ENCODE peak calls at places on chromosomes 13 and 19, in nine cellular contexts. R is left ventricle myocardium superior; N is mammary epithelial cell; S is GM13976; B is central memory CD4-positive, alpha-beta T cell; W is ascending aorta; O is activated naive CD4-positive, alpha-beta T cell; P is stimulated activated CD4-positive, alpha-beta T cell treated with anti-CD3 and anti-CD28 coated beads, Interleukin-1b, Interleukin-23, amount 100 ng/mL, for 1 hour; U is NCI-H146. D is an unnamed sample.
A peak's percentile ranks its signal among the peaks of the same experiment; 100 is the strongest.

GRCh38 chr19:47821460-47822020 is at the start of gene CRX:
- DNase-seq in N (no peak), O (no peak), B (no peak), P (no peak), S (no peak), U (no peak), W (no peak), R (no peak), D (no peak)

GRCh38 chr13:30142502-30143211 is 164.7 kb downstream of the KATNAL1 start:
- DNase-seq in N (peak; percentile 95), R (no peak), P (no peak), U (peak; percentile 17), O (no peak), S (no peak), W (no peak), B (no peak), D (no peak)

GRCh38 chr19:11737964-11738745 is 591 bp downstream of the ZNF823 start:
- DNase-seq in P (peak; percentile 4), N (peak; percentile 42), R (peak; percentile 62), S (peak; percentile 64), B (peak; percentile 23), U (peak; percentile 60), W (no peak), O (no peak), D (peak; percentile 58)

GRCh38 chr19:33796164-33797100 is at the start of gene KCTD15:
- DNase-seq in N (peak; percentile 60), U (peak; percentile 24), S (no peak), W (no peak), P (no peak), R (peak; percentile 63), O (no peak), B (no peak), D (no peak)

GRCh38 chr13:113401452-113402415 is 37.8 kb upstream of the GRTP1 start:
- DNase-seq in W (no peak), O (no peak), U (peak; percentile 46), B (no peak), N (no peak), R (peak; percentile 50), S (no peak), P (no peak), D (no peak)

GRCh38 chr19:35000647-35001501 is 751 bp downstream of the GRAMD1A start:
- DNase-seq in W (no peak), B (peak; percentile 72), P (peak; percentile 25), O (peak; percentile 51), N (peak; percentile 56), R (peak; percentile 60), U (peak; percentile 74), S (peak; percentile 52), D (peak; percentile 64)

GRCh38 chr13:51665456-51665855 is 81.2 kb downstream of the WDFY2 start:
- DNase-seq in U (no peak), B (no peak), R (no peak), W (no peak), P (no peak), N (no peak), S (no peak), O (no peak), D (no peak)

GRCh38 chr19:6402834-6403608 is 10.1 kb upstream of the GTF2F1 start:
- DNase-seq in S (no peak), R (peak; percentile 59), P (no peak), W (no peak), B (no peak), U (no peak), N (no peak), O (no peak), D (no peak)

GRCh38 chr19:42129399-42130253 is 2.6 kb downstream of the POU2F2 start:
- DNase-seq in W (peak; percentile 17), P (no peak), S (peak; percentile 85), O (no peak), N (peak; percentile 82), R (peak; percentile 57), U (no peak), B (no peak), D (peak; percentile 80)

GRCh38 chr13:24683833-24684599 is 3.8 kb downstream of the ATP12A start:
- DNase-seq in U (peak; percentile 51), S (peak; percentile 85), W (no peak), P (peak; percentile 48), N (peak; percentile 30), R (peak; percentile 71), O (peak; percentile 42), B (peak; percentile 43), D (peak; percentile 82)

D was measured in GM13977.